ENCODE peak calls at places on chromosomes 3 and 15, in four cellular contexts. One of them, this sample, is unnamed.

GRCh38 chr3:146770881-146771280 is 165.7 kb upstream of the PLSCR5 start:
- DNase-seq in upper lobe of right lung: no peak
- DNase-seq in skeletal muscle cell: no peak
- DNase-seq in MG63: no peak
- DNase-seq in this sample: peak

GRCh38 chr3:158640646-158641045 is 3.7 kb upstream of the GFM1 start:
- DNase-seq in upper lobe of right lung: no peak
- DNase-seq in skeletal muscle cell: no peak
- DNase-seq in MG63: no peak
- DNase-seq in this sample: no peak

GRCh38 chr3:172177046-172177445 is 137.7 kb downstream of the FNDC3B start:
- DNase-seq in upper lobe of right lung: no peak
- DNase-seq in skeletal muscle cell: no peak
- DNase-seq in MG63: no peak
- DNase-seq in this sample: no peak

GRCh38 chr3:64501298-64501906 is 186.4 kb downstream of the ADAMTS9 start:
- DNase-seq in upper lobe of right lung: no peak
- DNase-seq in skeletal muscle cell: no peak
- DNase-seq in MG63: no peak
- DNase-seq in this sample: no peak

GRCh38 chr3:196969660-196970546 is 1.3 kb upstream of the PIGZ start:
- DNase-seq in upper lobe of right lung: peak
- DNase-seq in skeletal muscle cell: no peak
- DNase-seq in MG63: peak
- DNase-seq in this sample: peak

GRCh38 chr15:69475769-69476358 is 23.2 kb downstream of the RPLP1 start:
- DNase-seq in upper lobe of right lung: peak
- DNase-seq in skeletal muscle cell: no peak
- DNase-seq in MG63: peak
- DNase-seq in this sample: peak

GRCh38 chr3:115246621-115247020 is 99.5 kb upstream of the ZBTB20 start:
- DNase-seq in upper lobe of right lung: no peak
- DNase-seq in skeletal muscle cell: peak
- DNase-seq in MG63: no peak
- DNase-seq in this sample: no peak

GRCh38 chr3:133894334-133895207 is 1.1 kb downstream of the RAB6B start:
- DNase-seq in upper lobe of right lung: no peak
- DNase-seq in skeletal muscle cell: no peak
- DNase-seq in MG63: no peak
- DNase-seq in this sample: peak

GRCh38 chr3:50169858-50170257 is 14.7 kb downstream of the SEMA3F start:
- DNase-seq in upper lobe of right lung: no peak
- DNase-seq in skeletal muscle cell: no peak
- DNase-seq in MG63: no peak
- DNase-seq in this sample: no peak

GRCh38 chr15:70099966-70100494 is 2.3 kb upstream of the TLE3 start:
- DNase-seq in upper lobe of right lung: no peak
- DNase-seq in skeletal muscle cell: no peak
- DNase-seq in MG63: no peak
- DNase-seq in this sample: peak

GRCh38 chr3:53350652-53351051 is 3.3 kb upstream of the DCP1A start:
- DNase-seq in upper lobe of right lung: no peak
- DNase-seq in skeletal muscle cell: no peak
- DNase-seq in MG63: no peak
- DNase-seq in this sample: peak

GRCh38 chr3:179652467-179653105 is at the start of gene USP13:
- DNase-seq in upper lobe of right lung: peak
- DNase-seq in skeletal muscle cell: peak
- DNase-seq in MG63: peak
- DNase-seq in this sample: peak

DNA sequence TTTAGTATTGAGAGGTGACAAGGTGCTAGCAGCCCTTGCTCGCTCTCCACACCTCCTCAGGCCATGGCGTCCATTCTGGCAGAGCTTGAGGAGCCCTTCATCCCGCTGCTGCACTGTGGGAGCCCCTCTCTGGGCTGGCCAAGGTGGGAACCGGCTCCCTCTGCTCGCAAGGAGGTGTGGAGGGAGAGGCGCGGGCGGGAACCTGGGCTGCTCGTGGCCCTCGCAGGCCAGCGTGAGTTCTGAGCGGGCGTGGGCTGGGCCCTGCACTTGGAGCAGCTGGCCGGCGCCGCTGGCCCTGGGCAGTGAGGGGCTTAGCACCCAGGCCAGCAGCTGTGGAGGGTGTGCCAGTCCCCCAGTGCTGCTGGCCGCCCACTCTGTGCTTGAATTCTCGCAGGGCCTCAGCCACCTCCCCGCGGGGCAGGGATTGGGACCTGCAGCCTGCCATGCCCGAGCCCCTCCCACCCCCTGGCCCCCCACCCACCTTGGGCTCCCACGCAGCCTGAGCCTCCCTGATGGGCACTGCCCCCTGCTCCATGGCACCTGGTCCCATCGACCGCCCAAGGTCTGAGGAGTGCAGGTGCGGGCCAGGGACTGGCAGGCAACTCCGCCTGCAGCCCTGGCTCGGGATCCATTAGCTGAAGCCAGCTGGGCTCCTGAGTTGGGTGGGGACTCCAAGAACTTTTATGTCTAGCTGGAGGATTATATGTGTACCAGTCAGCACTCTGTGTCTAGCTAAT is 785.2 kb downstream of the DIPK2A start:
- DNase-seq in upper lobe of right lung: no peak
- DNase-seq in skeletal muscle cell: no peak
- DNase-seq in MG63: no peak
- DNase-seq in this sample: peak
- H3K4me3 ChIP-seq in upper lobe of right lung: no peak
- H3K4me3 ChIP-seq in skeletal muscle cell: no peak
- H3K4me3 ChIP-seq in MG63: no peak
- H3K4me3 ChIP-seq in this sample: no peak

GRCh38 chr3:188152660-188153497 is 1.1 kb upstream of the LPP start:
- DNase-seq in upper lobe of right lung: peak
- DNase-seq in skeletal muscle cell: no peak
- DNase-seq in MG63: peak
- DNase-seq in this sample: peak

GRCh38 chr3:188156051-188156450 is 2.1 kb downstream of the LPP start:
- DNase-seq in upper lobe of right lung: no peak
- DNase-seq in skeletal muscle cell: no peak
- DNase-seq in MG63: no peak
- DNase-seq in this sample: no peak

GRCh38 chr3:188153498-188153948 is 434 bp upstream of the LPP start:
- DNase-seq in upper lobe of right lung: peak
- DNase-seq in skeletal muscle cell: peak
- DNase-seq in MG63: peak
- DNase-seq in this sample: peak

GRCh38 chr3:188154758-188155574 is 1.0 kb downstream of the LPP start:
- DNase-seq in upper lobe of right lung: no peak
- DNase-seq in skeletal muscle cell: no peak
- DNase-seq in MG63: no peak
- DNase-seq in this sample: peak

GRCh38 chr3:188153949-188154757 is at the start of gene LPP:
- DNase-seq in upper lobe of right lung: peak
- DNase-seq in skeletal muscle cell: peak
- DNase-seq in MG63: peak
- DNase-seq in this sample: peak
- H3K4me3 ChIP-seq in upper lobe of right lung: peak
- H3K4me3 ChIP-seq in skeletal muscle cell: peak
- H3K4me3 ChIP-seq in MG63: peak
- H3K4me3 ChIP-seq in this sample: peak

GRCh38 chr15:51765751-51766150 is 14.4 kb downstream of the TMOD2 start:
- DNase-seq in upper lobe of right lung: no peak
- DNase-seq in skeletal muscle cell: no peak
- DNase-seq in MG63: no peak
- DNase-seq in this sample: no peak

GRCh38 chr15:51770902-51771301 is 19.5 kb downstream of the TMOD2 start:
- DNase-seq in upper lobe of right lung: no peak
- DNase-seq in skeletal muscle cell: no peak
- DNase-seq in MG63: no peak
- DNase-seq in this sample: no peak

GRCh38 chr15:51771773-51772172 is 20.4 kb downstream of the TMOD2 start:
- DNase-seq in upper lobe of right lung: no peak
- DNase-seq in skeletal muscle cell: no peak
- DNase-seq in MG63: no peak
- DNase-seq in this sample: no peak

GRCh38 chr15:51768018-51768417 is 16.6 kb downstream of the TMOD2 start:
- DNase-seq in upper lobe of right lung: no peak
- DNase-seq in skeletal muscle cell: no peak
- DNase-seq in MG63: no peak
- DNase-seq in this sample: no peak
- H3K4me3 ChIP-seq in upper lobe of right lung: no peak
- H3K4me3 ChIP-seq in skeletal muscle cell: no peak
- H3K4me3 ChIP-seq in MG63: no peak
- H3K4me3 ChIP-seq in this sample: no peak

DNA sequence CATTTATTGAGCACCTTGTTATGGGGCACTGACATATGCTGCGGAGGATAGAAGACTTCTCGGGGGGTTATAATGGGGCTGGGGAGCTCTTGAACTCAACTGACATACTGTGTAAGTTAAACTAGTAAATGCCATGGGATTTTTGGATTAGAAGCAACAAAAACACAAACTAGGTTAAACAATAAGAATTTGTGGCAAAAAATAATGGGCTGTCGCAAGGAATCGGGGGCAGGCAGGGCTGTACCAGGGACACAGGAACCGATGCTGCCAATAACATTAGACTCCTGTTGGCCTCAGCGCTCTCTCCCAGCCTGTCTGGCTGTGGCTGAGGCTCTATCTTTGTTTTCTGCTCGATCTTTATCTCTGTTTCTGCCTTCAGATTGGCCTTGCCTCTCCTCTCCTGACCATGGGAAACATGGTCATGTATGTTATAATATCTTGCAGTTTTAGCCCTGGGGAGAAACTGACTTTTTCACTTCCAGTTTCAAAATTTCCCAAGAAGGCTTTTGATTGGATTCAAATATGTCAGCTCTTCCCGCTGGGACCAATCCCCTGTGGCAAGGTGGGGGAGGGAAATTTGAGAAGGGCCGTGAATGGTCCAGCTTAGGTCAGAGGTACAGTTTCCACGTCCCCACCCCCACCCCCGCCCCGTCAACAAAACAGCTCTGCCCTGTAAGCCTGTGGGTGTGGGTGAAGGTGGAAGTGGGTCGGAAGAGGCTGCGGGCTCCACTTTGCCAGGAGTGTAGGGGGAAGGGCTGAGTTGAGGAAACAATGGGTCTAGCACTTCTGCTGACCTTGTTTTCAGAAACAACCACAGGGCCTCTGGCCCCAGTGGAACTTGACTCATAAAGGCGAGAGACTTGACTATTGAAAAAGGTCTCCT is 161.0 kb upstream of the TBL1XR1 start:
- DNase-seq in upper lobe of right lung: peak
- DNase-seq in skeletal muscle cell: no peak
- DNase-seq in MG63: peak
- DNase-seq in this sample: peak
- H3K4me3 ChIP-seq in upper lobe of right lung: peak
- H3K4me3 ChIP-seq in skeletal muscle cell: no peak
- H3K4me3 ChIP-seq in MG63: no peak
- H3K4me3 ChIP-seq in this sample: no peak

GRCh38 chr15:82950295-82950694 is 2.2 kb downstream of the HOMER2 start:
- DNase-seq in upper lobe of right lung: no peak
- DNase-seq in skeletal muscle cell: no peak
- DNase-seq in MG63: no peak
- DNase-seq in this sample: no peak
- H3K4me3 ChIP-seq in upper lobe of right lung: no peak
- H3K4me3 ChIP-seq in skeletal muscle cell: no peak
- H3K4me3 ChIP-seq in MG63: no peak
- H3K4me3 ChIP-seq in this sample: no peak

DNA sequence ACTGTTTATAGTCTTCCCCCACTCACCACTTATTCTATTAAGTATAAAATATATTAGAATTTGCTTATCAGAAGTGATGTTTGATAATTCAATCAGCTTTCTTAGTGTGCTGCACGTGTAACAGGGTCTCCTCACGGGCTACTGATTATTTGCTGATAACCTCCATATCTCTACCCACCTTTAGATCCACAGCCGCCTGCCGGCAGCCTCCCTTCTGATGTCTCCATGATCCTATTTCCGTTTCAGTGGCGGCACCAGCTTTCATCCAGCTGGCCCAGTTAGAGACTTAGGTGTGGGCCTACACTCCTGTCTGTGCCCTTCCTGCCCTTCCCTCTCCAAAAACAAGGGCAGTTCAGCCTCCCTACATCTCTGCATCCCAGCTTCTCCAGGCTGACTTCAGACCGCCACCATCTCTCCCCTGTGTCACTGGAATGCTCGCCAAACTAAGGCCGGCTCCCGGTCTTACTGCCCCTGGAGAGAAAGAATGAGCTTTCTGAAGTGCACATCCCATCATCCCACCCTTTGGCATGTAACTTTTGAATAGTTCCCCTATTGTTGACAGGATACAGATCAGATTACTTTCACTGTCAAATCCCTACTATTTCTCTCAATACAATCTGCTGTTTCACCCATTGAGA is 76.6 kb upstream of the PRTG start:
- DNase-seq in upper lobe of right lung: no peak
- DNase-seq in skeletal muscle cell: no peak
- DNase-seq in MG63: no peak
- DNase-seq in this sample: peak
- H3K4me3 ChIP-seq in upper lobe of right lung: no peak
- H3K4me3 ChIP-seq in skeletal muscle cell: no peak
- H3K4me3 ChIP-seq in MG63: no peak
- H3K4me3 ChIP-seq in this sample: no peak

This sample was measured in mesendoderm.